ENCODE peak calls at places on chromosomes 7 and 10, in six cellular contexts. One of them, this sample, is unnamed.

GRCh38 chr7:98223351-98223897 is 12.2 kb downstream of the BHLHA15 start:
- DNase-seq in smooth muscle cell of the brain vasculature: no peak
- DNase-seq in NCI-H460: no peak
- DNase-seq in cerebellum: no peak
- DNase-seq in iPS-NIHi11: peak; percentile 6
- DNase-seq in activated CD4-positive, alpha-beta T cell treated with anti-CD3 and anti-CD28 coated beads, Interleukin-2, amount 10 ng/mL, durations not matched to agents 7 days and 5 days: no peak
- DNase-seq in this sample: no peak

GRCh38 chr7:128398016-128398840 is 11.6 kb downstream of the IMPDH1 start:
- DNase-seq in smooth muscle cell of the brain vasculature: no peak
- DNase-seq in NCI-H460: peak; percentile 43
- DNase-seq in cerebellum: peak; percentile 73
- DNase-seq in iPS-NIHi11: peak; percentile 79
- DNase-seq in activated CD4-positive, alpha-beta T cell treated with anti-CD3 and anti-CD28 coated beads, Interleukin-2, amount 10 ng/mL, durations not matched to agents 7 days and 5 days: peak; percentile 37
- DNase-seq in this sample: peak; percentile 64

GRCh38 chr7:105387621-105388372 is 924 bp downstream of the SRPK2 start:
- DNase-seq in smooth muscle cell of the brain vasculature: no peak
- DNase-seq in NCI-H460: no peak
- DNase-seq in cerebellum: peak; percentile 46
- DNase-seq in iPS-NIHi11: peak; percentile 80
- DNase-seq in activated CD4-positive, alpha-beta T cell treated with anti-CD3 and anti-CD28 coated beads, Interleukin-2, amount 10 ng/mL, durations not matched to agents 7 days and 5 days: peak; percentile 59
- DNase-seq in this sample: peak; percentile 63

GRCh38 chr10:79605308-79605707 is 5.4 kb upstream of the SFTPA1 start:
- DNase-seq in smooth muscle cell of the brain vasculature: no peak
- DNase-seq in NCI-H460: no peak
- DNase-seq in cerebellum: no peak
- DNase-seq in iPS-NIHi11: no peak
- DNase-seq in activated CD4-positive, alpha-beta T cell treated with anti-CD3 and anti-CD28 coated beads, Interleukin-2, amount 10 ng/mL, durations not matched to agents 7 days and 5 days: no peak
- DNase-seq in this sample: no peak

GRCh38 chr10:75408512-75408881 is 6.9 kb upstream of the ZNF503 start:
- DNase-seq in smooth muscle cell of the brain vasculature: no peak
- DNase-seq in NCI-H460: no peak
- DNase-seq in cerebellum: no peak
- DNase-seq in iPS-NIHi11: no peak
- DNase-seq in activated CD4-positive, alpha-beta T cell treated with anti-CD3 and anti-CD28 coated beads, Interleukin-2, amount 10 ng/mL, durations not matched to agents 7 days and 5 days: no peak
- DNase-seq in this sample: peak; percentile 30

GRCh38 chr7:89012016-89012415 is 216.5 kb upstream of the TEX47 start:
- DNase-seq in smooth muscle cell of the brain vasculature: no peak
- DNase-seq in NCI-H460: no peak
- DNase-seq in cerebellum: no peak
- DNase-seq in iPS-NIHi11: no peak
- DNase-seq in activated CD4-positive, alpha-beta T cell treated with anti-CD3 and anti-CD28 coated beads, Interleukin-2, amount 10 ng/mL, durations not matched to agents 7 days and 5 days: no peak
- DNase-seq in this sample: no peak

GRCh38 chr7:35657125-35657524 is 37.8 kb downstream of the HERPUD2 start:
- DNase-seq in smooth muscle cell of the brain vasculature: no peak
- DNase-seq in NCI-H460: no peak
- DNase-seq in cerebellum: no peak
- DNase-seq in iPS-NIHi11: no peak
- DNase-seq in activated CD4-positive, alpha-beta T cell treated with anti-CD3 and anti-CD28 coated beads, Interleukin-2, amount 10 ng/mL, durations not matched to agents 7 days and 5 days: no peak
- DNase-seq in this sample: no peak

GRCh38 chr7:132001166-132001565 is 444.7 kb upstream of the PODXL start:
- DNase-seq in smooth muscle cell of the brain vasculature: no peak
- DNase-seq in NCI-H460: no peak
- DNase-seq in cerebellum: no peak
- DNase-seq in iPS-NIHi11: no peak
- DNase-seq in activated CD4-positive, alpha-beta T cell treated with anti-CD3 and anti-CD28 coated beads, Interleukin-2, amount 10 ng/mL, durations not matched to agents 7 days and 5 days: no peak
- DNase-seq in this sample: no peak

GRCh38 chr10:87861566-87861952 is 1.8 kb downstream of the KLLN start:
- DNase-seq in smooth muscle cell of the brain vasculature: no peak
- DNase-seq in NCI-H460: peak; percentile 77
- DNase-seq in cerebellum: peak; percentile 64
- DNase-seq in iPS-NIHi11: peak; percentile 19
- DNase-seq in activated CD4-positive, alpha-beta T cell treated with anti-CD3 and anti-CD28 coated beads, Interleukin-2, amount 10 ng/mL, durations not matched to agents 7 days and 5 days: no peak
- DNase-seq in this sample: peak; percentile 79

This sample was measured in heart right ventricle.